ENCODE peak calls at places on chromosome 6, in eight cellular contexts. U is kidney epithelial cell, I is AG04450, D is adrenal gland, X is left lung, H is upper lobe of right lung, N is HCT116, M is heart left ventricle. R is an unnamed sample.

GRCh38 chr6:56370591-56371198 is 123.3 kb upstream of the COL21A1 start:
- DNase-seq in X (no peak), N (no peak), M (no peak), D (peak; percentile 81), U (peak; percentile 70), I (peak; percentile 59), H (no peak), R (no peak)

GRCh38 chr6:169895000-169895759 is 143.8 kb downstream of the ERMARD start:
- DNase-seq in N (no peak), I (no peak), D (no peak), U (no peak), H (no peak), M (no peak), X (no peak), R (no peak)

GRCh38 chr6:167858086-167858591 is 31.4 kb downstream of the AFDN start:
- DNase-seq in U (no peak), M (no peak), H (no peak), I (no peak), N (no peak), D (no peak), X (no peak), R (no peak)

GRCh38 chr6:26104457-26105108 is 17.4 kb downstream of the HFE start:
- DNase-seq in H (no peak), M (no peak), U (no peak), X (no peak), N (peak; percentile 36), I (no peak), D (no peak), R (no peak)

GRCh38 chr6:111763381-111763780 is 109.9 kb downstream of the FYN start:
- DNase-seq in I (no peak), D (no peak), X (no peak), H (no peak), M (no peak), N (no peak), U (no peak), R (no peak)

GRCh38 chr6:127096167-127096566 is 22.3 kb upstream of the RSPO3 start:
- DNase-seq in X (no peak), N (no peak), D (no peak), M (no peak), I (no peak), U (no peak), H (no peak), R (no peak)

GRCh38 chr6:24072038-24072746 is 53.8 kb upstream of the NRSN1 start:
- DNase-seq in U (no peak), H (no peak), D (no peak), X (no peak), M (peak; percentile 49), N (no peak), I (no peak), R (no peak)

GRCh38 chr6:1873781-1874180 is 264.1 kb downstream of the FOXC1 start:
- DNase-seq in H (no peak), X (no peak), M (no peak), N (no peak), D (no peak), I (no peak), U (no peak), R (no peak)

GRCh38 chr6:16698988-16699868 is 62.0 kb downstream of the ATXN1 start:
- DNase-seq in X (no peak), U (no peak), H (no peak), D (no peak), N (no peak), I (no peak), M (no peak), R (no peak)

GRCh38 chr6:24228681-24229255 is 102.8 kb downstream of the NRSN1 start:
- DNase-seq in I (no peak), U (peak; percentile 70), X (no peak), N (no peak), D (no peak), H (no peak), M (no peak), R (no peak)

GRCh38 chr6:33903579-33903978 is 99.8 kb upstream of the MLN start:
- DNase-seq in I (no peak), D (no peak), M (no peak), U (no peak), X (no peak), H (no peak), N (no peak), R (no peak)

GRCh38 chr6:3023663-3024483 is 24.2 kb downstream of the NQO2 start:
- DNase-seq in U (no peak), X (peak; percentile 97), H (peak; percentile 94), D (peak; percentile 96), N (peak; percentile 73), M (peak; percentile 96), I (peak; percentile 16), R (peak; percentile 97)

DNA sequence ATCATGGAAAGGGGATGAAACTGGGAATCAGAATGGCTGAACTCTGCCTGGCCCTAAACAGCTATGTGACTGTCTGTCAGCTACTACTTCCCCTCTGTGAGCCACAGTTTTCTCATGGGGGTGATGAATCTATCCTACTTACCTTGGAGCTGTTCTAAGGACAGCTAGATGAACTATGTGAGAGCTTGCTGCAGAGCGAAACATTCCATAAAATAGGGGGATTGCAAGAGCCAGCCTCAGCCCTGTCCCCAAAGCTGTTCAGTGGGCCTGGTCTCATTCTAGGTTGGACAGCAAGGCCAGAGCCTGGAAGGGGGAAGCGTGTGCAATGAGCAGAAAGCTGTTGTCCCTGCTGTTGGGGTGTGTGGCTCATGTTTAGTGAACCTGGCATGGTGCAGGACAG is 43.7 kb downstream of the FNDC1 start:
- DNase-seq in M (no peak), I (no peak), H (no peak), D (no peak), X (no peak), U (no peak), N (no peak), R (no peak)
- H3K27me3 ChIP-seq in M (no peaks in the 10 kb centered on the region), I (no peaks in the 10 kb centered on the region), H (no peaks in the 10 kb centered on the region), D (peaks cover 4% of the 10 kb centered on the region), X (no peaks in the 10 kb centered on the region), U (no peaks in the 10 kb centered on the region), N (peaks cover 19% of the 10 kb centered on the region), R (no peaks in the 10 kb centered on the region)

DNA sequence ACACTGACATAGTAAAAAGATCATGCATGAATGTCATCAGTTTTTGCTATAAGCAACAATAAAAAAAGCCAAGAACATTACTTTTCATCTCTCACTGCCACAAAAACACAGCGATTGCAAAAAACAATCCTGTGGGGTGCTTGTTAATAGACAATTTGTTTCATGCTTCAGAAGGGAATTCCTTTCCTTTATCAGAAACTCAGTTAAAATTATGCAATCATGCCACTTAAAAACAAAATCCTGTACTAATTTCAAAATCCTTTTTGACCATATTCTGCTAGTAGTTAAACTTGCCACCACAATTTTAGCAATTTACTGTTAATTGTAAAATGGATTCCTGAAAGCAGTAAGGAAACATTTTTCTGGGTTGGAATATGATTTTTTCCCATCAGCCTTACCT is 696.4 kb upstream of the MARCKS start:
- DNase-seq in U (no peak), X (no peak), M (no peak), D (no peak), H (no peak), I (no peak), N (no peak), R (no peak)
- H3K27me3 ChIP-seq in U (no peaks in the 10 kb centered on the region), X (no peaks in the 10 kb centered on the region), M (no peaks in the 10 kb centered on the region), D (no peaks in the 10 kb centered on the region), H (no peaks in the 10 kb centered on the region), I (no peaks in the 10 kb centered on the region), N (no peaks in the 10 kb centered on the region), R (no peaks in the 10 kb centered on the region)

DNA sequence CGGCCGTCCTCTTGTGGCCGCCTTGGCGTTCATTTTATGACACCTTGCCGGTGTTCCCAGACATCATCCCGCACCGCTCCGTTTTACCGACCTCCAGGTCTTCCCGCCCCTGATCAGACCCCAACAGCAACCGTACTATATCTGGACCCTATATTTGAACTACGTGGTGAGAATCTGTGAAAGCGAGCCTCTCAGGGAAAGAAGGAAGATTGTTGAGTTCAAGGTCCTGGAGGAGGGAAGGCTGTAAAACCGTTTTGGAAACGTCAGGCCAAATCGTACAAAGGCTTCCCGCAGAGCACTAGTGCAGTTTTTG is 1.4 kb upstream of the CNR1 start:
- DNase-seq in I (no peak), M (no peak), D (no peak), N (no peak), X (no peak), U (no peak), H (no peak), R (no peak)
- H3K27me3 ChIP-seq in I (peaks cover 44% of the 10 kb centered on the region), M (peaks cover 25% of the 10 kb centered on the region), D (peaks cover 23% of the 10 kb centered on the region), N (peaks cover 23% of the 10 kb centered on the region), X (peaks cover 38% of the 10 kb centered on the region), U (peaks cover 17% of the 10 kb centered on the region), H (peaks cover 52% of the 10 kb centered on the region), R (peaks cover 47% of the 10 kb centered on the region)

DNA sequence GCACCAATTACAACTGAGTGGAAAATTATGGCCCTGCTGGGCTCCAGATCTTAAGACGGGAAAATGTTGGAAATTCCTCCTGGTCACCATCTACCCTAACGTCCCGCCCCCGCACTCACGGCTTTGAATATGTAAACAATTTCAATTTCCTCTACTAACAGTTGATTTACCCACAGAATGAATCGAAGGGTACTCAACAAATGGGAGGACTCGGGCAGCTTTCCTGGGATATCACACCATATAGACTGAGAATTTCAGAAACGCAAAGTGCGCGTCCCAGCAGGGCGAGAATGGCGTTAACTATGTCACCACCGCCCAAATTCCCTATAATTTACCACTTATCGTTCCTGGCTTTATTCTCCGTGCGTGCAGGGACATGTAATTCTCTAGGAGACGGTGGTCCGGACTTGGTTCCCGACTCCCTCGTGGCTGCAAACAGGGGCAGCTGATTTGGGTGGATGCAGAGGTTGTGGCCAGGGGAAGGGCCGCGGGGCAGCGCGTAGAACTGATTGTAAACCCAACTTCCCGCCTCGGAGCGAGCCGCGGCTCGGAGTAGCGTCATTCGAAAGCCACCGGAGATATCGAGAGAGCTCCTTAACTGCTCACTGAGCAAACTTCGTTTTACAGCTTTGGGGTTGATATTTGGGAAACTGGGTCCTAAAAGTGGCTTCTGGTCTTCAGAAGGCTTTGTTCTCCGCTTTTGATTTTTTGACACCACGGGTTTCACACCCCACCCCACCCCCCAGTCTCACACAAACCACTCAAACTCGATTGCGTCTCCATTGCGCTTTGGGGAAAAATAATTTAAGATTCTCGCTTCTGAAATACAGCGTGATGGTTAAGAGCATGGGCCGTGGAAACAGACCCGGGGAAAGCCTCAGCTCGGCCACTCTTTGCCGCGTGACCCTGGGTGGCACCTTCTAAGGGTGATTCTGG is 17.6 kb upstream of the ZSCAN9 start:
- DNase-seq in I (no peak), U (no peak), H (peak; percentile 70), D (no peak), X (peak; percentile 83), M (no peak), N (no peak), R (no peak)
- H3K27me3 ChIP-seq in I (peaks cover 40% of the 10 kb centered on the region), U (peaks cover 19% of the 10 kb centered on the region), H (peaks cover 81% of the 10 kb centered on the region), D (peaks cover 69% of the 10 kb centered on the region), X (peaks cover 82% of the 10 kb centered on the region), M (peaks cover 46% of the 10 kb centered on the region), N (no peaks in the 10 kb centered on the region), R (peaks cover 95% of the 10 kb centered on the region)

GRCh38 chr6:36335465-36336209 is 1.1 kb downstream of the BNIP5 start:
- DNase-seq in X (no peak), N (no peak), D (no peak), M (no peak), U (no peak), I (no peak), H (no peak), R (no peak)
- H3K27me3 ChIP-seq in X (no peaks in the 10 kb centered on the region), N (peaks cover 6% of the 10 kb centered on the region), D (peaks cover 7% of the 10 kb centered on the region), M (no peaks in the 10 kb centered on the region), U (peaks cover 19% of the 10 kb centered on the region), I (peaks cover 73% of the 10 kb centered on the region), H (peaks cover 35% of the 10 kb centered on the region), R (peaks cover 25% of the 10 kb centered on the region)

R was measured in suprapubic skin.